ENCODE peak calls at places on chromosomes 16 and 17, in four cellular contexts. One of them, this sample, is unnamed.
A peak's percentile ranks its signal among the peaks of the same experiment; 100 is the strongest.

GRCh38 chr16:24114876-24115275 is 141.3 kb upstream of the CACNG3 start:
- DNase-seq in GM12878: no peak
- DNase-seq in GM04503: no peak
- DNase-seq in iris pigment epithelial cell: no peak
- DNase-seq in this sample: no peak

GRCh38 chr16:85704900-85705846 is 16.4 kb upstream of the GINS2 start:
- DNase-seq in GM12878: no peak
- DNase-seq in GM04503: no peak
- DNase-seq in iris pigment epithelial cell: no peak
- DNase-seq in this sample: no peak

GRCh38 chr17:27456681-27457404 is 595 bp downstream of the KSR1 start:
- DNase-seq in GM12878: no peak
- DNase-seq in GM04503: no peak
- DNase-seq in iris pigment epithelial cell: no peak
- DNase-seq in this sample: no peak

GRCh38 chr16:1183235-1183907 is 30.5 kb downstream of the CACNA1H start:
- DNase-seq in GM12878: no peak
- DNase-seq in GM04503: no peak
- DNase-seq in iris pigment epithelial cell: peak; percentile 71
- DNase-seq in this sample: no peak

GRCh38 chr17:27746881-27747280 is 53.4 kb downstream of the NOS2 start:
- DNase-seq in GM12878: no peak
- DNase-seq in GM04503: no peak
- DNase-seq in iris pigment epithelial cell: no peak
- DNase-seq in this sample: no peak

GRCh38 chr17:82923366-82924113 is 83.7 kb upstream of the ZNF750 start:
- DNase-seq in GM12878: no peak
- DNase-seq in GM04503: no peak
- DNase-seq in iris pigment epithelial cell: no peak
- DNase-seq in this sample: peak; percentile 29

GRCh38 chr17:5555254-5555653 is 29.1 kb downstream of the NLRP1 start:
- DNase-seq in GM12878: no peak
- DNase-seq in GM04503: peak; percentile 19
- DNase-seq in iris pigment epithelial cell: peak; percentile 46
- DNase-seq in this sample: no peak

GRCh38 chr16:72099377-72099818 is 5.8 kb downstream of the DHX38 start:
- DNase-seq in GM12878: peak; percentile 13
- DNase-seq in GM04503: no peak
- DNase-seq in iris pigment epithelial cell: peak; percentile 58
- DNase-seq in this sample: no peak

GRCh38 chr16:71929048-71929447 is 33.7 kb downstream of the IST1 start:
- DNase-seq in GM12878: no peak
- DNase-seq in GM04503: peak; percentile 37
- DNase-seq in iris pigment epithelial cell: peak; percentile 89
- DNase-seq in this sample: no peak

GRCh38 chr16:48546774-48547173 is 63.2 kb downstream of the N4BP1 start:
- DNase-seq in GM12878: no peak
- DNase-seq in GM04503: no peak
- DNase-seq in iris pigment epithelial cell: no peak
- DNase-seq in this sample: no peak

GRCh38 chr16:4179020-4179419 is 62.8 kb upstream of the ADCY9 start:
- DNase-seq in GM12878: no peak
- DNase-seq in GM04503: no peak
- DNase-seq in iris pigment epithelial cell: peak; percentile 69
- DNase-seq in this sample: peak; percentile 84